ENCODE peak calls at places on chromosomes 12 and 14, in nine cellular contexts. D is stimulated activated CD8-positive, alpha-beta memory T cell treated with anti-CD3 and anti-CD28 coated beads, Interleukin-15, amount 100 ng/mL, for 4 hours; N is brain microvascular endothelial cell; M is psoas muscle; A is Calu3; K is activated CD4-positive, alpha-beta T cell treated with anti-CD3 and anti-CD28 coated beads, Interleukin-2, amount 50 U/mL, for 1 hour; P is NCI-H524; U is left cardiac atrium; E is EH. Y is an unnamed sample.

GRCh38 chr12:19419086-19419485 is 20.2 kb upstream of the AEBP2 start:
- DNase-seq in D (no peak), P (no peak), U (no peak), M (no peak), A (no peak), E (no peak), K (no peak), N (no peak), Y (no peak)

GRCh38 chr14:104891121-104891551 is 26.1 kb downstream of the CEP170B start:
- DNase-seq in E (no peak), A (no peak), N (no peak), U (no peak), D (no peak), K (no peak), M (no peak), P (no peak), Y (no peak)

GRCh38 chr14:69246331-69246730 is 13.6 kb upstream of the GALNT16 start:
- DNase-seq in E (no peak), P (peak), N (no peak), D (no peak), M (no peak), K (no peak), A (no peak), U (no peak), Y (no peak)

GRCh38 chr14:94174622-94175402 is 690 bp downstream of the PPP4R4 start:
- DNase-seq in D (no peak), K (peak), P (peak), M (peak), E (no peak), N (no peak), A (no peak), U (peak), Y (no peak)

GRCh38 chr12:98037401-98038140 is 477.8 kb upstream of the TMPO start:
- DNase-seq in D (no peak), K (no peak), P (no peak), M (no peak), U (no peak), A (no peak), N (no peak), E (no peak), Y (no peak)

GRCh38 chr12:53777936-53778644 is 26.3 kb upstream of the CISTR start:
- DNase-seq in M (no peak), A (no peak), K (no peak), E (no peak), N (no peak), P (no peak), D (no peak), U (no peak), Y (no peak)

GRCh38 chr12:79689041-79689476 is 1.7 kb downstream of the PAWR start:
- DNase-seq in D (no peak), E (no peak), N (no peak), M (no peak), A (no peak), P (no peak), U (no peak), K (no peak), Y (no peak)

GRCh38 chr12:71870409-71870808 is 30.9 kb downstream of the TBC1D15 start:
- DNase-seq in D (no peak), U (no peak), N (no peak), P (no peak), E (no peak), M (no peak), A (no peak), K (no peak), Y (no peak)

GRCh38 chr12:122104844-122105243 is 26.3 kb downstream of the MLXIP start:
- DNase-seq in A (no peak), D (no peak), K (no peak), U (no peak), E (no peak), M (no peak), N (no peak), P (no peak), Y (no peak)